ENCODE peak calls at places on chromosomes 1 and 21, in ten cellular contexts. T is activated naive CD4-positive, alpha-beta T cell treated with anti-CD3 and anti-CD28 coated beads, Interleukin-2, amount 50 U/mL, for 72 hours; R is GM13977; Z is Calu3; F is HTR-8/SVneo; K is Daoy; V is CD8-positive, alpha-beta T cell; J is fibroblast of pulmonary artery; U is uterus; D is prostate gland. B is an unnamed sample.

GRCh38 chr1:1013105-1013921 is at the start of gene ISG15:
- DNase-seq in J (peak), F (no peak), U (peak), R (peak), K (peak), Z (peak), V (peak), D (peak), T (peak), B (peak)

GRCh38 chr1:108570128-108570527 is 10.2 kb downstream of the EEIG2 start:
- DNase-seq in F (no peak), J (peak), U (no peak), V (no peak), K (peak), Z (no peak), T (no peak), D (no peak), R (peak), B (no peak)

GRCh38 chr1:159959451-159959850 is 5.4 kb upstream of the SLAMF9 start:
- DNase-seq in R (no peak), T (no peak), V (no peak), D (peak), Z (peak), K (no peak), U (no peak), J (peak), F (no peak), B (peak)

GRCh38 chr1:203722925-203723324 is 42.1 kb upstream of the LAX1 start:
- DNase-seq in U (no peak), K (no peak), J (no peak), V (no peak), Z (no peak), F (no peak), D (no peak), T (no peak), R (no peak), B (no peak)

GRCh38 chr21:28150778-28151177 is 841.9 kb downstream of the LTN1 start:
- DNase-seq in T (no peak), V (no peak), K (no peak), J (no peak), F (no peak), R (no peak), Z (no peak), U (no peak), D (no peak), B (no peak)

GRCh38 chr1:202645097-202645476 is 65.2 kb downstream of the SYT2 start:
- DNase-seq in V (no peak), F (no peak), J (no peak), R (no peak), Z (no peak), U (no peak), T (no peak), D (no peak), K (no peak), B (no peak)

GRCh38 chr1:184911103-184911502 is 63.2 kb downstream of the NIBAN1 start:
- DNase-seq in Z (no peak), J (peak), U (no peak), D (no peak), R (no peak), V (no peak), K (no peak), T (no peak), F (no peak), B (no peak)

GRCh38 chr1:18927082-18927653 is 24.8 kb upstream of the ALDH4A1 start:
- DNase-seq in J (no peak), V (peak), U (no peak), R (peak), F (no peak), K (no peak), Z (no peak), T (no peak), D (no peak), B (no peak)

GRCh38 chr1:95640746-95641145 is 406.7 kb downstream of the RWDD3 start:
- DNase-seq in U (no peak), R (no peak), T (no peak), D (peak), J (peak), Z (peak), V (no peak), K (no peak), F (no peak), B (no peak)

GRCh38 chr1:43822040-43822439 is 111.6 kb upstream of the ARTN start:
- DNase-seq in R (no peak), J (peak), V (no peak), Z (no peak), F (peak), U (peak), T (no peak), D (no peak), K (peak), B (peak)

GRCh38 chr1:47766832-47767740 is 230.1 kb downstream of the TRABD2B start:
- DNase-seq in D (no peak), Z (no peak), V (no peak), K (no peak), J (no peak), R (no peak), U (no peak), F (no peak), T (no peak), B (no peak)

GRCh38 chr1:56120021-56120420 is 459.3 kb downstream of the PLPP3 start:
- DNase-seq in U (no peak), R (no peak), Z (no peak), K (peak), V (no peak), T (no peak), D (no peak), J (no peak), F (no peak), B (no peak)

GRCh38 chr1:106937104-106937503 is 119.4 kb upstream of the PRMT6 start:
- DNase-seq in D (no peak), T (no peak), U (no peak), R (no peak), F (no peak), V (no peak), Z (no peak), K (peak), J (peak), B (peak)

GRCh38 chr21:42918291-42918690 is 7.1 kb downstream of the ERVH48-1 start:
- DNase-seq in Z (no peak), V (no peak), R (no peak), T (no peak), F (no peak), K (no peak), J (no peak), D (no peak), U (no peak), B (no peak)

GRCh38 chr1:17485280-17485679 is 45.8 kb upstream of the RCC2 start:
- DNase-seq in U (no peak), J (peak), Z (peak), V (no peak), R (no peak), D (no peak), K (peak), T (no peak), F (no peak), B (no peak)

GRCh38 chr21:33490991-33491372 is 534 bp downstream of the DNAJC28 start:
- DNase-seq in U (no peak), D (no peak), R (no peak), V (no peak), J (no peak), Z (no peak), T (no peak), F (peak), K (no peak), B (no peak)

GRCh38 chr1:202155478-202156021 is 4.9 kb downstream of the PTPN7 start:
- DNase-seq in F (peak), U (no peak), K (peak), T (no peak), J (no peak), V (no peak), Z (peak), D (no peak), R (no peak), B (peak)

GRCh38 chr1:11797525-11798216 is 8.1 kb downstream of the MTHFR start:
- DNase-seq in T (no peak), J (peak), F (no peak), V (no peak), K (no peak), R (no peak), D (no peak), Z (no peak), U (no peak), B (no peak)

GRCh38 chr1:98130406-98130805 is 209.6 kb upstream of the DPYD start:
- DNase-seq in V (no peak), R (no peak), F (no peak), T (no peak), U (no peak), Z (no peak), J (no peak), D (no peak), K (no peak), B (peak)

GRCh38 chr1:147223740-147224615 is 1.2 kb downstream of the FMO5 start:
- DNase-seq in K (no peak), T (no peak), V (no peak), Z (no peak), R (no peak), J (no peak), U (no peak), D (no peak), F (no peak), B (no peak)

GRCh38 chr1:52482326-52483004 is 70.4 kb downstream of the TUT4 start:
- DNase-seq in D (no peak), F (no peak), Z (no peak), J (peak), R (no peak), K (no peak), T (no peak), V (no peak), U (no peak), B (no peak)

GRCh38 chr21:28480091-28480869 is 512.4 kb downstream of the LTN1 start:
- DNase-seq in D (no peak), T (no peak), K (no peak), V (no peak), J (no peak), F (no peak), U (no peak), R (no peak), Z (no peak), B (no peak)

GRCh38 chr1:206005761-206006160 is 2.6 kb upstream of the RAB7B start:
- DNase-seq in U (no peak), V (no peak), T (no peak), R (no peak), J (no peak), F (no peak), K (no peak), Z (no peak), D (no peak), B (no peak)

GRCh38 chr1:58649555-58649954 is 50.3 kb downstream of the MYSM1 start:
- DNase-seq in T (no peak), F (no peak), R (no peak), U (no peak), V (peak), Z (peak), J (peak), K (peak), D (no peak), B (no peak)

GRCh38 chr1:163346326-163346870 is 24.6 kb downstream of the NUF2 start:
- DNase-seq in D (no peak), J (peak), F (no peak), T (no peak), R (no peak), Z (no peak), V (no peak), U (no peak), K (no peak), B (peak)

GRCh38 chr1:57963545-57963944 is 539.7 kb upstream of the DAB1 start:
- DNase-seq in U (no peak), R (no peak), J (no peak), K (no peak), F (no peak), Z (no peak), D (no peak), T (no peak), V (no peak), B (no peak)

GRCh38 chr1:143699115-143699514 is 272.7 kb downstream of the FAM72C start:
- DNase-seq in F (no peak), Z (no peak), U (no peak), V (no peak), J (no peak), K (no peak), D (no peak), R (no peak), T (no peak), B (no peak)

GRCh38 chr1:63350320-63350719 is 17.1 kb upstream of the ALG6 start:
- DNase-seq in T (no peak), K (no peak), D (no peak), R (no peak), U (no peak), F (no peak), J (no peak), Z (no peak), V (no peak), B (no peak)

GRCh38 chr21:44407493-44407892 is 47.8 kb upstream of the LRRC3 start:
- DNase-seq in F (no peak), V (peak), R (peak), D (no peak), K (no peak), J (no peak), U (no peak), Z (no peak), T (no peak), B (no peak)

GRCh38 chr21:33174756-33175155 is 55.0 kb upstream of the IFNAR2 start:
- DNase-seq in F (no peak), T (no peak), K (no peak), V (no peak), U (no peak), J (no peak), D (no peak), R (no peak), Z (no peak), B (no peak)

GRCh38 chr1:30315185-30315960 is 408.0 kb downstream of the MATN1 start:
- DNase-seq in Z (no peak), D (no peak), F (no peak), R (no peak), U (no peak), J (no peak), T (no peak), K (no peak), V (no peak), B (no peak)

GRCh38 chr1:201305815-201306214 is 22.5 kb downstream of the PKP1 start:
- DNase-seq in K (no peak), F (no peak), T (no peak), Z (no peak), D (no peak), J (no peak), U (no peak), R (no peak), V (no peak), B (no peak)

GRCh38 chr1:1421907-1422464 is 910 bp upstream of the ANKRD65 start:
- DNase-seq in J (no peak), V (no peak), D (no peak), R (no peak), K (peak), Z (no peak), T (no peak), F (no peak), U (no peak), B (no peak)

GRCh38 chr1:112849425-112849966 is 106.5 kb downstream of the SLC16A1 start:
- DNase-seq in Z (peak), K (peak), V (no peak), D (no peak), R (no peak), F (peak), T (no peak), U (no peak), J (peak), B (no peak)

GRCh38 chr1:215393476-215393875 is 173.6 kb upstream of the KCTD3 start:
- DNase-seq in U (no peak), V (no peak), R (no peak), J (no peak), K (no peak), T (no peak), F (no peak), Z (no peak), D (no peak), B (peak)

GRCh38 chr1:116075981-116076380 is 35.2 kb upstream of the MAB21L3 start:
- DNase-seq in R (no peak), D (no peak), V (no peak), K (no peak), J (no peak), T (no peak), Z (no peak), F (peak), U (no peak), B (peak)

GRCh38 chr1:41361028-41361494 is at the start of gene FOXO6:
- DNase-seq in K (peak), Z (peak), D (peak), T (peak), R (peak), J (peak), U (peak), F (peak), V (peak), B (peak)

B was measured in NCI-H226.